ENCODE peak calls at places on chromosomes 1 and 21, in four cellular contexts. R is breast epithelium, Z is Panc1, T is small intestine. O is an unnamed sample.

GRCh38 chr1:222554177-222554576 is 6.3 kb upstream of the HHIPL2 start:
- DNase-seq in R (no peak), Z (no peak), T (no peak), O (no peak)

GRCh38 chr1:162688931-162689330 is 56.7 kb downstream of the DDR2 start:
- DNase-seq in R (no peak), Z (no peak), T (no peak), O (no peak)

GRCh38 chr1:220786337-220787068 is at the start of gene MTARC1:
- DNase-seq in R (no peak), Z (no peak), T (peak; percentile 78), O (peak; percentile 85)

GRCh38 chr1:54273092-54273836 is 73.3 kb downstream of the MRPL37 start:
- DNase-seq in R (peak; percentile 60), Z (peak; percentile 2), T (peak; percentile 51), O (peak; percentile 41)

GRCh38 chr1:8122160-8122476 is 96.0 kb upstream of the ERRFI1 start:
- DNase-seq in R (no peak), Z (no peak), T (no peak), O (no peak)

GRCh38 chr1:17883662-17884395 is 128.7 kb downstream of the ACTL8 start:
- DNase-seq in R (no peak), Z (no peak), T (no peak), O (no peak)

GRCh38 chr21:42063578-42064521 is 7.3 kb upstream of the UMODL1 start:
- DNase-seq in R (no peak), Z (no peak), T (peak; percentile 65), O (peak; percentile 44)

GRCh38 chr1:24094554-24094953 is 17.4 kb downstream of the MYOM3 start:
- DNase-seq in R (no peak), Z (no peak), T (no peak), O (no peak)

GRCh38 chr1:44831516-44831915 is 11.5 kb downstream of the PTCH2 start:
- DNase-seq in R (no peak), Z (no peak), T (no peak), O (no peak)

GRCh38 chr1:24693827-24694379 is 50.8 kb downstream of the SRRM1 start:
- DNase-seq in R (no peak), Z (no peak), T (no peak), O (no peak)

GRCh38 chr1:99469641-99470040 is 176.3 kb upstream of the PALMD start:
- DNase-seq in R (no peak), Z (no peak), T (no peak), O (no peak)

GRCh38 chr1:155186955-155187891 is 13.6 kb downstream of the TRIM46 start:
- DNase-seq in R (no peak), Z (no peak), T (no peak), O (no peak)

GRCh38 chr1:225746361-225747179 is 31.1 kb upstream of the SRP9 start:
- DNase-seq in R (peak; percentile 56), Z (peak; percentile 38), T (peak; percentile 95), O (peak; percentile 72)

GRCh38 chr1:11337536-11338350 is 64.7 kb downstream of the UBIAD1 start:
- DNase-seq in R (no peak), Z (peak; percentile 18), T (peak; percentile 41), O (no peak)

GRCh38 chr1:43834280-43835140 is 99.1 kb upstream of the ARTN start:
- DNase-seq in R (no peak), Z (no peak), T (no peak), O (no peak)

GRCh38 chr1:50425376-50426107 is 2.3 kb upstream of the DMRTA2 start:
- DNase-seq in R (no peak), Z (no peak), T (no peak), O (no peak)
- H3K27me3 ChIP-seq in R (peaks cover 9% of the 10 kb centered on the region), Z (peaks cover 18% of the 10 kb centered on the region), T (peaks cover 26% of the 10 kb centered on the region), O (peaks cover 10% of the 10 kb centered on the region)

GRCh38 chr1:103123321-103123720 is 15.0 kb upstream of the COL11A1 start:
- DNase-seq in R (no peak), Z (no peak), T (no peak), O (no peak)

GRCh38 chr1:103129796-103130195 is 21.5 kb upstream of the COL11A1 start:
- DNase-seq in R (no peak), Z (no peak), T (no peak), O (no peak)

GRCh38 chr1:103125219-103125618 is 16.9 kb upstream of the COL11A1 start:
- DNase-seq in R (no peak), Z (no peak), T (no peak), O (no peak)

GRCh38 chr1:103129255-103129654 is 20.9 kb upstream of the COL11A1 start:
- DNase-seq in R (no peak), Z (no peak), T (no peak), O (no peak)
- H3K4me1 ChIP-seq in R (no peaks in the 10 kb centered on the region), Z (no peaks in the 10 kb centered on the region), T (no peaks in the 10 kb centered on the region), O (no peaks in the 10 kb centered on the region)

GRCh38 chr1:31798086-31798432 is 17.8 kb downstream of the SPOCD1 start:
- DNase-seq in R (peak; percentile 45), Z (no peak), T (no peak), O (no peak)
- H3K27me3 ChIP-seq in R (no peaks in the 10 kb centered on the region), Z (no peaks in the 10 kb centered on the region), T (no peaks in the 10 kb centered on the region), O (no peaks in the 10 kb centered on the region)

GRCh38 chr1:59477867-59478266 is 181.0 kb downstream of the FGGY start:
- DNase-seq in R (no peak), Z (no peak), T (no peak), O (no peak)

GRCh38 chr1:59474496-59474895 is 177.6 kb downstream of the FGGY start:
- DNase-seq in R (no peak), Z (no peak), T (peak; percentile 92), O (no peak)

GRCh38 chr1:59475737-59476136 is 178.8 kb downstream of the FGGY start:
- DNase-seq in R (no peak), Z (no peak), T (no peak), O (no peak)

GRCh38 chr1:59478822-59479221 is 181.9 kb downstream of the FGGY start:
- DNase-seq in R (no peak), Z (no peak), T (no peak), O (no peak)

GRCh38 chr1:59477286-59477685 is 180.4 kb downstream of the FGGY start:
- DNase-seq in R (no peak), Z (no peak), T (peak; percentile 51), O (no peak)
- H3K4me1 ChIP-seq in R (no peaks in the 10 kb centered on the region), Z (no peaks in the 10 kb centered on the region), T (peaks cover 7% of the 10 kb centered on the region), O (no peaks in the 10 kb centered on the region)

DNA sequence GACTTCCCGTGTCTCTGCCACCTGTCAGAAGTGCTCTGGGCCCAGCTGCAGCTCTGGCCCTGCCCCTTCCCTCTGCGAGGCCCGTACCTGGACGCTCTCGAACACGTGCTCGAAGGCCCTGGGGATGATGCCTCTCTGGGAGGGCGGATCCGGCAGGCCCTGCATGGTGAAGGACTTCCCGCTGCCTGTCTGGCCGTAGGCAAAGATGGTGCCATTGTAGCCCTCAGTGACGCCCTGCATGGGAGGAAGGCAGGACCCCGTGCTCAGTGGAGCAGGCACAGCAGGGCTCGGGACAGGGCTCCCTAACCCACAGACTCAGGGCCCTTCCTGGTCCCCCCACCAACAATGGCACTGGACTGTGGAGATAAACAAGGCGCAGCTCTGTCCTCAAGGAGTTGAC is 2.4 kb downstream of the KIF17 start:
- DNase-seq in R (no peak), Z (no peak), T (no peak), O (no peak)
- H3K27me3 ChIP-seq in R (no peaks in the 10 kb centered on the region), Z (no peaks in the 10 kb centered on the region), T (peaks cover 6% of the 10 kb centered on the region), O (no peaks in the 10 kb centered on the region)

O was measured in lung.